ENCODE peak calls at places on chromosome 15, in ten cellular contexts. One of them, this sample, is unnamed.

GRCh38 chr15:64014995-64015394 is 31.3 kb downstream of the DAPK2 start:
- DNase-seq in right lobe of liver: peak
- DNase-seq in testis: peak
- DNase-seq in epithelial cell of proximal tubule: no peak
- DNase-seq in ovary: no peak
- DNase-seq in endothelial cell: no peak
- DNase-seq in thoracic aorta: no peak
- DNase-seq in WTC11: no peak
- DNase-seq in astrocyte: no peak
- DNase-seq in left ventricle myocardium inferior: peak
- DNase-seq in this sample: no peak

GRCh38 chr15:71591057-71591456 is 219.3 kb upstream of the NR2E3 start:
- DNase-seq in right lobe of liver: no peak
- DNase-seq in testis: no peak
- DNase-seq in epithelial cell of proximal tubule: no peak
- DNase-seq in ovary: no peak
- DNase-seq in endothelial cell: no peak
- DNase-seq in thoracic aorta: no peak
- DNase-seq in WTC11: no peak
- DNase-seq in astrocyte: no peak
- DNase-seq in left ventricle myocardium inferior: no peak
- DNase-seq in this sample: no peak

GRCh38 chr15:64162869-64163661 is at the start of gene PPIB:
- DNase-seq in right lobe of liver: peak
- DNase-seq in testis: peak
- DNase-seq in epithelial cell of proximal tubule: peak
- DNase-seq in ovary: peak
- DNase-seq in endothelial cell: peak
- DNase-seq in thoracic aorta: peak
- DNase-seq in WTC11: peak
- DNase-seq in astrocyte: peak
- DNase-seq in left ventricle myocardium inferior: peak
- DNase-seq in this sample: peak

GRCh38 chr15:25810631-25811077 is 52.5 kb downstream of the ATP10A start:
- DNase-seq in right lobe of liver: no peak
- DNase-seq in testis: no peak
- DNase-seq in epithelial cell of proximal tubule: no peak
- DNase-seq in ovary: no peak
- DNase-seq in endothelial cell: no peak
- DNase-seq in thoracic aorta: no peak
- DNase-seq in WTC11: no peak
- DNase-seq in astrocyte: peak
- DNase-seq in left ventricle myocardium inferior: no peak
- DNase-seq in this sample: peak

GRCh38 chr15:83830381-83830780 is 176.5 kb downstream of the ADAMTSL3 start:
- DNase-seq in right lobe of liver: no peak
- DNase-seq in testis: no peak
- DNase-seq in epithelial cell of proximal tubule: no peak
- DNase-seq in ovary: no peak
- DNase-seq in endothelial cell: no peak
- DNase-seq in thoracic aorta: no peak
- DNase-seq in WTC11: no peak
- DNase-seq in astrocyte: no peak
- DNase-seq in left ventricle myocardium inferior: no peak
- DNase-seq in this sample: no peak

GRCh38 chr15:67146214-67146613 is 80.8 kb downstream of the SMAD3 start:
- DNase-seq in right lobe of liver: peak
- DNase-seq in testis: peak
- DNase-seq in epithelial cell of proximal tubule: no peak
- DNase-seq in ovary: peak
- DNase-seq in endothelial cell: no peak
- DNase-seq in thoracic aorta: no peak
- DNase-seq in WTC11: no peak
- DNase-seq in astrocyte: peak
- DNase-seq in left ventricle myocardium inferior: peak
- DNase-seq in this sample: no peak

GRCh38 chr15:83733206-83733605 is 79.3 kb downstream of the ADAMTSL3 start:
- DNase-seq in right lobe of liver: no peak
- DNase-seq in testis: no peak
- DNase-seq in epithelial cell of proximal tubule: peak
- DNase-seq in ovary: no peak
- DNase-seq in endothelial cell: no peak
- DNase-seq in thoracic aorta: no peak
- DNase-seq in WTC11: no peak
- DNase-seq in astrocyte: peak
- DNase-seq in left ventricle myocardium inferior: no peak
- DNase-seq in this sample: no peak

GRCh38 chr15:40825661-40826088 is 2.8 kb downstream of the PPP1R14D start:
- DNase-seq in right lobe of liver: no peak
- DNase-seq in testis: no peak
- DNase-seq in epithelial cell of proximal tubule: peak
- DNase-seq in ovary: no peak
- DNase-seq in endothelial cell: no peak
- DNase-seq in thoracic aorta: no peak
- DNase-seq in WTC11: no peak
- DNase-seq in astrocyte: no peak
- DNase-seq in left ventricle myocardium inferior: no peak
- DNase-seq in this sample: no peak

GRCh38 chr15:34327906-34328305 is 9.7 kb downstream of the SLC12A6 start:
- DNase-seq in right lobe of liver: no peak
- DNase-seq in testis: no peak
- DNase-seq in epithelial cell of proximal tubule: no peak
- DNase-seq in ovary: no peak
- DNase-seq in endothelial cell: no peak
- DNase-seq in thoracic aorta: no peak
- DNase-seq in WTC11: no peak
- DNase-seq in astrocyte: no peak
- DNase-seq in left ventricle myocardium inferior: no peak
- DNase-seq in this sample: no peak

GRCh38 chr15:53910852-53911251 is 67.4 kb upstream of the UNC13C start:
- DNase-seq in right lobe of liver: no peak
- DNase-seq in testis: no peak
- DNase-seq in epithelial cell of proximal tubule: no peak
- DNase-seq in ovary: no peak
- DNase-seq in endothelial cell: no peak
- DNase-seq in thoracic aorta: no peak
- DNase-seq in WTC11: no peak
- DNase-seq in astrocyte: no peak
- DNase-seq in left ventricle myocardium inferior: no peak
- DNase-seq in this sample: no peak

GRCh38 chr15:50880651-50881114 is 27.8 kb upstream of the AP4E1 start:
- DNase-seq in right lobe of liver: no peak
- DNase-seq in testis: no peak
- DNase-seq in epithelial cell of proximal tubule: no peak
- DNase-seq in ovary: no peak
- DNase-seq in endothelial cell: no peak
- DNase-seq in thoracic aorta: no peak
- DNase-seq in WTC11: no peak
- DNase-seq in astrocyte: peak
- DNase-seq in left ventricle myocardium inferior: no peak
- DNase-seq in this sample: no peak

GRCh38 chr15:31799711-31800321 is 230.5 kb upstream of the CHRNA7 start:
- DNase-seq in right lobe of liver: no peak
- DNase-seq in testis: no peak
- DNase-seq in epithelial cell of proximal tubule: no peak
- DNase-seq in ovary: no peak
- DNase-seq in endothelial cell: no peak
- DNase-seq in thoracic aorta: no peak
- DNase-seq in WTC11: no peak
- DNase-seq in astrocyte: no peak
- DNase-seq in left ventricle myocardium inferior: peak
- DNase-seq in this sample: no peak

GRCh38 chr15:57114070-57114469 is 195.6 kb downstream of the TCF12 start:
- DNase-seq in right lobe of liver: no peak
- DNase-seq in testis: no peak
- DNase-seq in epithelial cell of proximal tubule: no peak
- DNase-seq in ovary: no peak
- DNase-seq in endothelial cell: no peak
- DNase-seq in thoracic aorta: no peak
- DNase-seq in WTC11: no peak
- DNase-seq in astrocyte: peak
- DNase-seq in left ventricle myocardium inferior: no peak
- DNase-seq in this sample: no peak

GRCh38 chr15:39434751-39435238 is 146.1 kb upstream of the THBS1 start:
- DNase-seq in right lobe of liver: no peak
- DNase-seq in testis: no peak
- DNase-seq in epithelial cell of proximal tubule: no peak
- DNase-seq in ovary: no peak
- DNase-seq in endothelial cell: no peak
- DNase-seq in thoracic aorta: no peak
- DNase-seq in WTC11: no peak
- DNase-seq in astrocyte: no peak
- DNase-seq in left ventricle myocardium inferior: no peak
- DNase-seq in this sample: no peak

GRCh38 chr15:43527802-43528541 is 10.6 kb downstream of the MAP1A start:
- DNase-seq in right lobe of liver: no peak
- DNase-seq in testis: no peak
- DNase-seq in epithelial cell of proximal tubule: no peak
- DNase-seq in ovary: no peak
- DNase-seq in endothelial cell: no peak
- DNase-seq in thoracic aorta: no peak
- DNase-seq in WTC11: no peak
- DNase-seq in astrocyte: no peak
- DNase-seq in left ventricle myocardium inferior: no peak
- DNase-seq in this sample: no peak

GRCh38 chr15:61421938-61422337 is 192.8 kb upstream of the RORA start:
- DNase-seq in right lobe of liver: no peak
- DNase-seq in testis: no peak
- DNase-seq in epithelial cell of proximal tubule: no peak
- DNase-seq in ovary: no peak
- DNase-seq in endothelial cell: no peak
- DNase-seq in thoracic aorta: no peak
- DNase-seq in WTC11: no peak
- DNase-seq in astrocyte: no peak
- DNase-seq in left ventricle myocardium inferior: no peak
- DNase-seq in this sample: no peak
- TF ChIP-seq CTCF in right lobe of liver: no peak
- TF ChIP-seq CTCF in testis: no peak
- TF ChIP-seq CTCF in epithelial cell of proximal tubule: no peak
- TF ChIP-seq CTCF in ovary: no peak
- TF ChIP-seq CTCF in endothelial cell: no peak
- TF ChIP-seq CTCF in thoracic aorta: no peak
- TF ChIP-seq CTCF in WTC11: no peak
- TF ChIP-seq CTCF in astrocyte: no peak
- TF ChIP-seq CTCF in left ventricle myocardium inferior: no peak
- TF ChIP-seq CTCF in this sample: no peak

GRCh38 chr15:99704444-99704838 is 28.8 kb downstream of the LYSMD4 start:
- DNase-seq in right lobe of liver: no peak
- DNase-seq in testis: peak
- DNase-seq in epithelial cell of proximal tubule: peak
- DNase-seq in ovary: no peak
- DNase-seq in endothelial cell: peak
- DNase-seq in thoracic aorta: no peak
- DNase-seq in WTC11: no peak
- DNase-seq in astrocyte: peak
- DNase-seq in left ventricle myocardium inferior: no peak
- DNase-seq in this sample: peak
- TF ChIP-seq CTCF in right lobe of liver: peak
- TF ChIP-seq CTCF in testis: peak
- TF ChIP-seq CTCF in epithelial cell of proximal tubule: peak
- TF ChIP-seq CTCF in ovary: peak
- TF ChIP-seq CTCF in endothelial cell: peak
- TF ChIP-seq CTCF in thoracic aorta: peak
- TF ChIP-seq CTCF in WTC11: peak
- TF ChIP-seq CTCF in astrocyte: peak
- TF ChIP-seq CTCF in left ventricle myocardium inferior: peak
- TF ChIP-seq CTCF in this sample: peak

GRCh38 chr15:81336568-81336967 is 12.6 kb upstream of the STARD5 start:
- DNase-seq in right lobe of liver: no peak
- DNase-seq in testis: no peak
- DNase-seq in epithelial cell of proximal tubule: no peak
- DNase-seq in ovary: no peak
- DNase-seq in endothelial cell: no peak
- DNase-seq in thoracic aorta: no peak
- DNase-seq in WTC11: no peak
- DNase-seq in astrocyte: peak
- DNase-seq in left ventricle myocardium inferior: no peak
- DNase-seq in this sample: no peak
- TF ChIP-seq CTCF in right lobe of liver: peak
- TF ChIP-seq CTCF in testis: peak
- TF ChIP-seq CTCF in epithelial cell of proximal tubule: peak
- TF ChIP-seq CTCF in ovary: no peak
- TF ChIP-seq CTCF in endothelial cell: no peak
- TF ChIP-seq CTCF in thoracic aorta: no peak
- TF ChIP-seq CTCF in WTC11: no peak
- TF ChIP-seq CTCF in astrocyte: peak
- TF ChIP-seq CTCF in left ventricle myocardium inferior: peak
- TF ChIP-seq CTCF in this sample: peak

DNA sequence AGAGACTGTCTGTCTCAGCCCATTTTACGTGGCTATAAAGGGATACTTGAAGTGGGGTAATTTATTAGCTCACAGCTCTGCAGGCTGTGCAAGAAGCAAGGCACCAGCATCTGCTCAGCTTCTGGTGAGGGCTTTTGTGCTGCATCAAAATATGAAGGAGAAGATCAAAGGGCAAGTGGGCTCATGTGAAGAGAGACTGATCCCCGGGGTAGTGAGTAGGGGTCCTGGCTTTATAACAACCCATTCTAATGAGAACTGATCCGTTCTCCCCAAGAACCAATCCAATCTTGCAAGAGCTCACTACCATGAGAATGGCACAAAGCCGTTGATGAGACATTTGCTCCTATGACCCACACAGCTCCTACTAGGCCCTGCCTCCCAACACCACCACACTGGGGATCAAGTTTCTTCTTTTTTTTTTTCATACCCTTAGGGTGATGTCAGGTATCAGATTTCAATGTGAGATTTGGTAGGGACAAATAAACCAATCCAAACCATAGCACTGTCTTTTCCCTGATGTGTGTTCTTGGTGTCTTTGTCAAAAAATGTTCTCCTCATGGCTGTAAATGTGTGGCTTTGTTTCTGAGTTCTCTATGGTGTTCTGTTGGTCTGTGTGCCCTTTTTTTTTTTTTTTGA is 63.3 kb downstream of the IQGAP1 start:
- DNase-seq in right lobe of liver: no peak
- DNase-seq in testis: no peak
- DNase-seq in epithelial cell of proximal tubule: no peak
- DNase-seq in ovary: no peak
- DNase-seq in endothelial cell: no peak
- DNase-seq in thoracic aorta: no peak
- DNase-seq in WTC11: no peak
- DNase-seq in astrocyte: peak
- DNase-seq in left ventricle myocardium inferior: no peak
- DNase-seq in this sample: no peak
- TF ChIP-seq CTCF in right lobe of liver: no peak
- TF ChIP-seq CTCF in testis: no peak
- TF ChIP-seq CTCF in epithelial cell of proximal tubule: no peak
- TF ChIP-seq CTCF in ovary: no peak
- TF ChIP-seq CTCF in endothelial cell: no peak
- TF ChIP-seq CTCF in thoracic aorta: no peak
- TF ChIP-seq CTCF in WTC11: no peak
- TF ChIP-seq CTCF in astrocyte: no peak
- TF ChIP-seq CTCF in left ventricle myocardium inferior: no peak
- TF ChIP-seq CTCF in this sample: no peak